ENCODE peak calls at places on chromosome 1, in four cellular contexts. I, P, M and R are unnamed samples.
A peak's percentile ranks its signal among the peaks of the same experiment; 100 is the strongest.

GRCh38 chr1:9284061-9284460 is 8.6 kb upstream of the SPSB1 start:
- DNase-seq in P (no peak), M (no peak), I (no peak), R (no peak)

GRCh38 chr1:44719318-44719717 is 11.7 kb downstream of the RNU5D-1 start:
- DNase-seq in I (no peak), M (no peak), P (no peak), R (no peak)

GRCh38 chr1:32894019-32894600 is 7.1 kb downstream of the TMEM54 start:
- DNase-seq in P (no peak), M (no peak), I (no peak), R (no peak)

GRCh38 chr1:39142394-39143060 is 62.0 kb upstream of the MACF1 start:
- DNase-seq in I (no peak), M (no peak), P (no peak), R (no peak)

GRCh38 chr1:201751872-201752271 is 77.1 kb upstream of the IPO9 start:
- DNase-seq in P (peak; percentile 26), I (no peak), M (no peak), R (peak; percentile 38)

GRCh38 chr1:153631047-153632022 is 2.5 kb upstream of the CHTOP start:
- DNase-seq in M (no peak), P (no peak), I (no peak), R (no peak)

GRCh38 chr1:61956774-61957173 is 214.5 kb downstream of the PATJ start:
- DNase-seq in P (no peak), M (no peak), I (no peak), R (no peak)

GRCh38 chr1:6869002-6869380 is 83.7 kb downstream of the CAMTA1 start:
- DNase-seq in P (no peak), I (no peak), M (no peak), R (no peak)

GRCh38 chr1:156852414-156852874 is 6.5 kb downstream of the INSRR start:
- DNase-seq in I (no peak), P (no peak), M (no peak), R (peak; percentile 37)

GRCh38 chr1:210437781-210438180 is 109.1 kb downstream of the HHAT start:
- DNase-seq in I (no peak), P (no peak), M (no peak), R (no peak)

GRCh38 chr1:201708085-201708512 is 120.9 kb upstream of the IPO9 start:
- DNase-seq in M (no peak), I (no peak), P (no peak), R (no peak)

GRCh38 chr1:57591854-57592253 is 168.0 kb upstream of the DAB1 start:
- DNase-seq in P (no peak), I (no peak), M (no peak), R (no peak)

GRCh38 chr1:2916706-2917105 is 104.6 kb upstream of the ACTRT2 start:
- DNase-seq in I (no peak), P (no peak), M (no peak), R (no peak)

GRCh38 chr1:88311907-88312306 is 372.2 kb upstream of the PKN2 start:
- DNase-seq in M (no peak), P (no peak), I (no peak), R (no peak)

GRCh38 chr1:230797376-230798186 is 50.4 kb downstream of the CAPN9 start:
- DNase-seq in M (no peak), I (no peak), P (peak; percentile 50), R (peak; percentile 54)

GRCh38 chr1:2233997-2234761 is 6.1 kb downstream of the SKI start:
- DNase-seq in M (peak; percentile 76), P (peak; percentile 47), I (peak; percentile 94), R (peak; percentile 52)

GRCh38 chr1:49102752-49103151 is 326.1 kb upstream of the BEND5 start:
- DNase-seq in P (no peak), I (no peak), M (no peak), R (no peak)

GRCh38 chr1:6998267-6998666 is 213.0 kb downstream of the CAMTA1 start:
- DNase-seq in M (no peak), P (no peak), I (no peak), R (no peak)

GRCh38 chr1:43660355-43660754 is 10.4 kb downstream of the KDM4A start:
- DNase-seq in P (no peak), M (no peak), I (no peak), R (no peak)

GRCh38 chr1:84789014-84789413 is 98.8 kb upstream of the SSX2IP start:
- DNase-seq in P (no peak), M (no peak), I (no peak), R (no peak)

GRCh38 chr1:207145401-207146058 is 41.5 kb downstream of the C4BPA start:
- DNase-seq in M (no peak), I (no peak), P (peak; percentile 48), R (no peak)

GRCh38 chr1:72649974-72650373 is 367.6 kb upstream of the NEGR1 start:
- DNase-seq in I (no peak), M (no peak), P (peak; percentile 83), R (no peak)

GRCh38 chr1:64404202-64404601 is 65.7 kb upstream of the CACHD1 start:
- DNase-seq in P (no peak), I (no peak), M (no peak), R (no peak)

GRCh38 chr1:184062640-184063280 is 11.2 kb downstream of the TSEN15 start:
- DNase-seq in P (no peak), I (no peak), M (no peak), R (no peak)

GRCh38 chr1:90964444-90965035 is 57.3 kb downstream of the ZNF644 start:
- DNase-seq in I (no peak), P (peak; percentile 45), M (no peak), R (peak; percentile 33)

GRCh38 chr1:173475564-173476196 is 1.5 kb upstream of the PRDX6 start:
- DNase-seq in M (no peak), P (peak; percentile 27), I (no peak), R (no peak)

GRCh38 chr1:15574741-15575140 is 10.1 kb downstream of the AGMAT start:
- DNase-seq in M (no peak), P (no peak), I (no peak), R (no peak)